ENCODE peak calls at places on chromosome 2, in ten cellular contexts. S is SIG-M5; O is activated naive CD4-positive, alpha-beta T cell; B is astrocyte of the cerebellum; V is NCI-H1105 treated with DMSO at 0.1 percent for 48 hours; N is stimulated activated CD4-positive, alpha-beta T cell treated with anti-CD3 and anti-CD28 coated beads, Interleukin-12 subunit alpha, Interleukin-12 subunit beta, amount 100 ng/mL, for 48 hours; H is NCI-H2029; Y is type B pancreatic cell; U is kidney glomerular epithelial cell; L is nephron progenitor cell. W is an unnamed sample.

GRCh38 chr2:159375241-159375640 is 88.7 kb upstream of the WDSUB1 start:
- DNase-seq in H (no peak), V (no peak), B (no peak), N (no peak), Y (no peak), O (no peak), S (no peak), L (no peak), U (no peak), W (no peak)

GRCh38 chr2:4914551-4914950 is 777.6 kb upstream of the SOX11 start:
- DNase-seq in O (no peak), V (no peak), L (no peak), U (no peak), N (no peak), S (no peak), Y (no peak), B (peak), H (no peak), W (peak)

GRCh38 chr2:181038796-181039195 is 58.4 kb downstream of the UBE2E3 start:
- DNase-seq in U (no peak), B (no peak), O (no peak), L (no peak), V (no peak), Y (no peak), H (no peak), N (no peak), S (no peak), W (no peak)

GRCh38 chr2:191070276-191070675 is 56.3 kb upstream of the STAT1 start:
- DNase-seq in S (no peak), V (no peak), Y (no peak), H (no peak), B (no peak), O (no peak), U (no peak), L (no peak), N (no peak), W (no peak)

GRCh38 chr2:32863803-32864202 is 83.0 kb upstream of the LTBP1 start:
- DNase-seq in O (no peak), B (no peak), S (no peak), V (no peak), N (no peak), Y (no peak), U (no peak), H (no peak), L (no peak), W (no peak)

GRCh38 chr2:238305965-238306679 is 14.2 kb upstream of the TRAF3IP1 start:
- DNase-seq in L (no peak), N (no peak), V (no peak), B (no peak), S (no peak), O (no peak), Y (no peak), U (no peak), H (no peak), W (no peak)

GRCh38 chr2:233988581-233988980 is 61.9 kb upstream of the SPP2 start:
- DNase-seq in U (no peak), H (no peak), S (no peak), Y (no peak), B (no peak), L (no peak), O (no peak), V (no peak), N (no peak), W (no peak)

GRCh38 chr2:11022064-11022463 is 110.3 kb downstream of the KCNF1 start:
- DNase-seq in L (no peak), Y (peak), V (no peak), O (no peak), B (no peak), S (no peak), N (no peak), U (no peak), H (no peak), W (no peak)

GRCh38 chr2:216083464-216084279 is 2.0 kb downstream of the TMEM169 start:
- DNase-seq in B (peak), H (no peak), S (no peak), L (peak), Y (no peak), U (peak), N (no peak), O (no peak), V (no peak), W (peak)

GRCh38 chr2:218286570-218287459 is 5.5 kb downstream of the TMBIM1 start:
- DNase-seq in H (no peak), Y (no peak), U (peak), S (peak), O (no peak), B (peak), V (no peak), N (peak), L (peak), W (peak)

GRCh38 chr2:46146866-46147502 is 150.2 kb upstream of the EPAS1 start:
- DNase-seq in V (no peak), O (no peak), H (no peak), U (no peak), L (no peak), Y (no peak), N (no peak), B (no peak), S (no peak), W (no peak)

GRCh38 chr2:176280156-176280555 is 10.9 kb downstream of the MTX2 start:
- DNase-seq in Y (no peak), N (no peak), S (no peak), B (no peak), L (no peak), O (no peak), U (no peak), H (no peak), V (no peak), W (no peak)

GRCh38 chr2:43169987-43170732 is 56.2 kb downstream of the ZFP36L2 start:
- DNase-seq in S (no peak), Y (no peak), B (no peak), N (peak), H (no peak), V (no peak), U (no peak), L (peak), O (peak), W (no peak)